ENCODE peak calls at places on chromosomes 7 and 10, in four cellular contexts. H is SK-N-SH, E is K562, P is GM12878. D is an unnamed sample.

GRCh38 chr7:27201231-27202017 is 1.5 kb upstream of the HOXA13 start:
- DNase-seq in H (no peak), E (no peak), P (no peak), D (no peak)

GRCh38 chr7:66250711-66251110 is 45.6 kb downstream of the TPST1 start:
- DNase-seq in H (no peak), E (no peak), P (no peak), D (no peak)

GRCh38 chr10:99328579-99329237 is 448 bp upstream of the CNNM1 start:
- DNase-seq in H (no peak), E (no peak), P (no peak), D (peak; percentile 17)

GRCh38 chr10:124359336-124359832 is 59.3 kb downstream of the OAT start:
- DNase-seq in H (no peak), E (no peak), P (no peak), D (no peak)

GRCh38 chr7:1290262-1291039 is 57.8 kb downstream of the UNCX start:
- DNase-seq in H (no peak), E (no peak), P (no peak), D (no peak)

GRCh38 chr7:143073556-143073955 is 21.4 kb downstream of the OR6V1 start:
- DNase-seq in H (no peak), E (no peak), P (no peak), D (no peak)

GRCh38 chr7:66502230-66503035 is 126.2 kb upstream of the KCTD7 start:
- DNase-seq in H (peak; percentile 65), E (peak; percentile 58), P (no peak), D (no peak)

GRCh38 chr10:6607187-6607586 is 27.1 kb upstream of the PRKCQ start:
- DNase-seq in H (no peak), E (no peak), P (no peak), D (no peak)

GRCh38 chr7:69211739-69212138 is 386.5 kb upstream of the AUTS2 start:
- DNase-seq in H (no peak), E (peak; percentile 17), P (no peak), D (peak; percentile 46)

GRCh38 chr7:149415391-149416068 is 45.3 kb downstream of the ZNF777 start:
- DNase-seq in H (no peak), E (no peak), P (no peak), D (no peak)

GRCh38 chr10:10489086-10489485 is 528.6 kb upstream of the CELF2 start:
- DNase-seq in H (no peak), E (no peak), P (no peak), D (no peak)

GRCh38 chr7:17781491-17782215 is 158.6 kb downstream of the SNX13 start:
- DNase-seq in H (no peak), E (peak; percentile 7), P (no peak), D (no peak)

GRCh38 chr7:19112290-19113000 is 5.0 kb downstream of the TWIST1 start:
- DNase-seq in H (no peak), E (no peak), P (no peak), D (peak; percentile 34)

GRCh38 chr10:784759-785538 is 95.5 kb upstream of the DIP2C start:
- DNase-seq in H (peak; percentile 87), E (peak; percentile 13), P (no peak), D (peak; percentile 37)

GRCh38 chr7:134942690-134943466 is 43.4 kb upstream of the AGBL3 start:
- DNase-seq in H (no peak), E (no peak), P (no peak), D (no peak)

GRCh38 chr7:134940711-134941110 is 45.6 kb upstream of the AGBL3 start:
- DNase-seq in H (no peak), E (no peak), P (no peak), D (no peak)

GRCh38 chr7:134939136-134939535 is 47.2 kb upstream of the AGBL3 start:
- DNase-seq in H (no peak), E (no peak), P (no peak), D (no peak)

GRCh38 chr7:134941947-134942346 is 44.4 kb upstream of the AGBL3 start:
- DNase-seq in H (no peak), E (no peak), P (no peak), D (no peak)

DNA sequence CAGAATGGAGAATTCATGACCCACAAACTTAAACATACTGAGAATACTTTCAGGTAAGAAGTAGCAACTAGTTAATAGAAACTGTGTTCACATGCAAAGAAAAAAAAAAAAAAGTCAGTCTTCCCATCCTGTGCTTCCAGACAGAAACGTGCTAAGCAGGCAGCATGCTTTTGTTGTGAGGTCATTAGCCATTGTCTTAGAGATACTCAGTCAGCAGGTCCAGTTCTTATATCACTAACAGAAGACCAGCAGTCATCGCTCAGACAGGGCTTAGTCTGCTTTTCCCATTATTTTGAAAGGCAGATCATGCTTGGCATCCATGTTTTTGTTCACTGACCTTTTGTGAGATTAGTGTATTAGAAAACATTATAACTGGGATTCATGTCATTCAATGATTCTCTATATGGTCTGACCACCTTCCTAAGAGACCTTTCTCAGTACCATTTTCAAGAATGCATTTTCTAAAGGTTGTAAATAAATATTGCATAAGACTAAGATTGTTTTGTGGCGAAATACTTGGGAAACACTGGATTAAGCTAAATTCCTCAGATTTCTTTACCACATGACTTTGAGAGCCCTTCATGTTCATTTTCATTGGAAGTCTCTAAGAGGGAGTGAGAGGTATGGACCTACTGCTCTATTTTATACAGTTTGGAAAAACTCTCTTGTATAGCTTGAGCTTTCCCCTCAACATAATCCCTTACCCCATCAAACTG is 45.0 kb upstream of the AGBL3 start:
- DNase-seq in H (no peak), E (no peak), P (no peak), D (no peak)
- TF ChIP-seq USF1 in H (no peak), E (no peak), P (no peak), D (no peak)

GRCh38 chr7:46282155-46282554 is 361.1 kb upstream of the IGFBP3 start:
- DNase-seq in H (no peak), E (no peak), P (peak; percentile 15), D (peak; percentile 21)

GRCh38 chr7:46285856-46286255 is 364.8 kb upstream of the IGFBP3 start:
- DNase-seq in H (no peak), E (no peak), P (no peak), D (no peak)

GRCh38 chr7:46286346-46286745 is 365.3 kb upstream of the IGFBP3 start:
- DNase-seq in H (no peak), E (no peak), P (no peak), D (no peak)

GRCh38 chr7:46281071-46281470 is 360.0 kb upstream of the IGFBP3 start:
- DNase-seq in H (no peak), E (no peak), P (no peak), D (no peak)

DNA sequence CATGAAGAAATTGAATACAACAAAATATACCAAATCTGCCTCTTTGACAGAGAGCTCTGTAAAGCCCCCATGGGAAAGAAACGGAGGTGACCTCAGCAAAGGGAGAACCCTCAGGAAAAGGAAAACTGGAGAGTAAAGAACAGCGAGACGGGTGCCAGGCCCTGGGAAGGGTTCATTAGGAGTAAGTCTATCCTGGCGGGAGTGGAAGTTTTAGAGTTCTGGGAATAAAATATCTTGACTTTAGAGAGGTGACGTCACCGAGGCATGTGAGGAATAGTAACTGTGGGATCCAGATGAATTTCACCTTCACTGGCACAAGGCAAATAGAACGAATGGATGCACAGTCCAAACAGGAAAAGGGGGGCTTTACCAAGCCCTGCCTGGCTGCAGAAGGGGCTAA is 362.8 kb upstream of the IGFBP3 start:
- DNase-seq in H (no peak), E (no peak), P (no peak), D (no peak)
- TF ChIP-seq USF1 in H (no peak), E (no peak), P (no peak), D (no peak)

DNA sequence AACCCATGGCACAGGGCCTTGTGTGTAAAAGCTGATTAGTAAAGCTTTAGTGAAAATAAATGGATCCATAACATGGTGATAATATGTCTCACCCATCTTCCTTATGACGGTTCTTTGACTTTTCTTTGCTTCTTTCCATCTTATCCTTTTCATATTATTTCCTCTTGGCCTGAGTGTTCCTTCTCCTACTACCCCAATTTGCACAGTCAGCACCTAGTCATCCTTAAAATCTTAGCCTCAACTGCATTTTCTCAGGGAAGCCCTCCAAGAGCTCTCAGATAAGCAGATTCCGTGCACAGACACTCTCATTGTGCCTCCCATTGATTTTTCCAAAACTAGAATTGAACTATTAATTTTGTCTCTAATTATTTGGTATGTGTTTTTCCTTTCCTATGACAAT is 112.4 kb downstream of the PTN start:
- DNase-seq in H (no peak), E (no peak), P (no peak), D (no peak)
- TF ChIP-seq USF1 in H (no peak), E (no peak), P (no peak), D (no peak)

DNA sequence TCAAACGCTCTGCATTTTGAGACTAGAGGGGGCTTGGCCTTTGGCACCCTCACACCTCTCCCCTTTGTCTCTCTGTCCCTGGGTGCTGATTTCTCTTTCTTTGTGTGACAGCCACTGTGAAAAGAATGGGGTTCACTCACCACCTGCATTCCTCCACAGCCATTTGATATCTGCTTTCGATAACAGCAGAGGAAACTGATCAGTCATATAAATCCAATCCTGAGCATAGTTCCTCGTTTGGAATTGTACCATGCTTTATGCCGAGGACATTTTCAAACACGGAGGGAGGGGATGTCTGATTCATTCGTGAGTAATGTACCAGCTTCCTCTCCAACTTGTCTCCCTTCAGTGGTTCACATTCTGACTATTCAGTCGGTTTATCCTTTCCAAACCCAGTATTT is 15.8 kb downstream of the MET start:
- DNase-seq in H (no peak), E (no peak), P (no peak), D (no peak)
- TF ChIP-seq USF1 in H (no peak), E (no peak), P (no peak), D (no peak)

DNA sequence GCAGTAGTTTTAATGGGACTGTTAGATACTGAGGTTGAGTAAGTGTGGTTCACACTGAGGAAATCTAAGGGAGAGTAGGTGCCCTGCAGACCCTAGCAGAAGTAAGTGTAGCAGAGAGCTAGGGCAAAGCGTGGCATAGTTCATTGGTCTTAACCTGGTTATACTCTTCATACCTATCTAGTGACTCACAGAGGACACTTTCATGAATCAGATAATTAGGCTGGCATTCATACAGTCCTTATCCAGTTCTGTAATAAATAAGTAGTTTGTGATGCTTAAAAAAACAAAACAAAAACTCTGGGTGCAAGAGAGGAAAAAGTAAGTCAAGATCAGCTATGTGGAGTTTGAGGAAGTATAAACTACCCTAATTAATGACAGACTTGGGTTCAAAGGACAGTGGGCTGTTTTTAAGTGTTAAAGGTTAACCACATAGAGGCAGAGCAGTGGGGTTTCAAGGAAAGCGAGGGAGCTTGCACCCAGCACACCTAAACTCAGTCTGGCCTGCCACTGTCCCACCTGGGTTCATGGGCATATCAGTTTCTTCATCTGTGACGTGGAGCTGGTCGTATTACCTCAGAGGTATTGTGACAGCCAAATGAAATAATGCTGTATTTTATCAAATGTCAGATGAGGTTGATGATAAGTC is 27.1 kb downstream of the LMTK2 start:
- DNase-seq in H (no peak), E (no peak), P (no peak), D (no peak)
- TF ChIP-seq USF1 in H (no peak), E (no peak), P (no peak), D (no peak)

GRCh38 chr7:15626041-15626440 is 60.4 kb downstream of the MEOX2 start:
- DNase-seq in H (no peak), E (no peak), P (no peak), D (no peak)

GRCh38 chr7:15625456-15625855 is 61.0 kb downstream of the MEOX2 start:
- DNase-seq in H (no peak), E (no peak), P (no peak), D (no peak)

GRCh38 chr7:15628876-15629275 is 57.6 kb downstream of the MEOX2 start:
- DNase-seq in H (no peak), E (no peak), P (no peak), D (no peak)
- TF ChIP-seq USF1 in H (no peak), E (no peak), P (no peak), D (no peak)

GRCh38 chr10:122152544-122152943 is 118.6 kb upstream of the BTBD16 start:
- DNase-seq in H (no peak), E (no peak), P (no peak), D (no peak)
- TF ChIP-seq USF1 in H (no peak), E (no peak), P (no peak), D (no peak)

D was measured in WTC11.